ENCODE peak calls at places on chromosome 9, in five cellular contexts. F is NCI-H1930, D is neural crest cell, Y is Right ventricle myocardium superior, R is fibroblast of the aortic adventitia. T is an unnamed sample.

GRCh38 chr9:21027295-21027694 is 4.1 kb downstream of the HACD4 start:
- DNase-seq in F (no peak), D (no peak), Y (no peak), R (peak; percentile 24), T (no peak)

GRCh38 chr9:21681641-21682040 is 120.8 kb upstream of the MTAP start:
- DNase-seq in Y (no peak), R (peak; percentile 87), F (no peak), D (no peak), T (no peak)

GRCh38 chr9:111832428-111832827 is 37.7 kb upstream of the SHOC1 start:
- DNase-seq in D (no peak), R (no peak), F (no peak), Y (no peak), T (no peak)

GRCh38 chr9:6600426-6600825 is 45.1 kb downstream of the GLDC start:
- DNase-seq in F (no peak), D (no peak), Y (no peak), R (no peak), T (no peak)

GRCh38 chr9:96874947-96875459 is 20.7 kb upstream of the ZNF782 start:
- DNase-seq in F (no peak), R (no peak), D (no peak), Y (no peak), T (peak; percentile 52)

GRCh38 chr9:136945333-136946227 is 537 bp downstream of the C8G start:
- DNase-seq in Y (peak; percentile 45), D (no peak), F (no peak), R (no peak), T (no peak)

GRCh38 chr9:109791003-109791677 is 11.1 kb downstream of the PALM2AKAP2 start:
- DNase-seq in D (no peak), R (no peak), Y (no peak), F (no peak), T (no peak)

GRCh38 chr9:110104201-110104845 is 103.6 kb downstream of the C9orf152 start:
- DNase-seq in R (peak; percentile 70), D (no peak), F (no peak), Y (no peak), T (no peak)

GRCh38 chr9:35649431-35650340 is 1.0 kb downstream of the SIT1 start:
- DNase-seq in F (no peak), Y (peak; percentile 59), R (peak; percentile 71), D (no peak), T (no peak)

T was measured in NCI-H2107.